ENCODE peak calls at places on chromosomes 1 and 21, in eight cellular contexts. I, F, U, K, W, B, R and C are unnamed samples.

GRCh38 chr1:204451352-204452124 is 39.9 kb upstream of the PPP1R15B start:
- DNase-seq in W (no peak), K (no peak), B (no peak), I (no peak), F (no peak), U (no peak), R (no peak), C (no peak)

GRCh38 chr1:93814059-93814794 is 64.8 kb downstream of the DNTTIP2 start:
- DNase-seq in K (peak; percentile 74), W (no peak), I (peak; percentile 96), U (peak; percentile 41), R (peak; percentile 67), F (peak; percentile 58), B (peak; percentile 42), C (peak; percentile 89)

GRCh38 chr21:32921632-32922230 is 104.0 kb upstream of the OLIG2 start:
- DNase-seq in F (no peak), W (no peak), K (no peak), U (peak; percentile 19), B (peak; percentile 31), I (peak; percentile 54), R (no peak), C (no peak)

GRCh38 chr1:3161130-3161840 is 92.3 kb downstream of the PRDM16 start:
- DNase-seq in U (no peak), B (no peak), W (no peak), R (no peak), F (no peak), K (no peak), I (no peak), C (no peak)

GRCh38 chr1:8858112-8858668 is 20.3 kb downstream of the ENO1 start:
- DNase-seq in R (peak; percentile 97), W (no peak), U (no peak), B (no peak), I (peak; percentile 82), K (peak; percentile 75), F (no peak), C (peak; percentile 86)

GRCh38 chr1:228014235-228014930 is 7.6 kb downstream of the WNT3A start:
- DNase-seq in B (peak; percentile 2), U (no peak), F (no peak), W (no peak), I (no peak), R (no peak), K (no peak), C (no peak)

GRCh38 chr1:61183471-61184034 is 101.2 kb downstream of the NFIA start:
- DNase-seq in I (no peak), B (no peak), W (no peak), K (peak; percentile 6), R (no peak), U (no peak), F (no peak), C (no peak)

GRCh38 chr21:41678944-41679343 is 87.9 kb downstream of the RIPK4 start:
- DNase-seq in R (no peak), B (no peak), I (peak; percentile 99), F (peak; percentile 57), W (no peak), U (no peak), K (peak; percentile 96), C (peak; percentile 85)

GRCh38 chr1:175338447-175339135 is 146.0 kb upstream of the KIAA0040 start:
- DNase-seq in R (no peak), F (no peak), B (peak; percentile 64), I (peak; percentile 80), U (peak; percentile 40), K (no peak), W (peak; percentile 27), C (no peak)

GRCh38 chr21:43938751-43939442 is 73.2 kb upstream of the TRAPPC10 start:
- DNase-seq in W (peak; percentile 77), F (peak; percentile 45), I (peak; percentile 83), B (peak; percentile 90), U (peak; percentile 88), R (peak; percentile 36), K (peak; percentile 54), C (no peak)

GRCh38 chr1:182770193-182770592 is 19.4 kb upstream of the NPL start:
- DNase-seq in F (no peak), B (no peak), I (no peak), U (no peak), R (no peak), K (no peak), W (no peak), C (no peak)

GRCh38 chr21:33212159-33212851 is 17.4 kb upstream of the IFNAR2 start:
- DNase-seq in K (no peak), B (peak; percentile 42), I (peak; percentile 51), R (no peak), U (peak; percentile 42), F (no peak), W (no peak), C (no peak)

GRCh38 chr1:149848811-149849210 is 50.6 kb upstream of the BOLA1 start:
- DNase-seq in I (peak; percentile 18), R (no peak), F (peak; percentile 62), W (no peak), K (no peak), U (no peak), B (no peak), C (no peak)

GRCh38 chr1:15028117-15028516 is 125.4 kb upstream of the TMEM51 start:
- DNase-seq in B (no peak), K (no peak), U (no peak), F (no peak), W (no peak), R (no peak), I (peak; percentile 86), C (peak; percentile 11)

GRCh38 chr1:902023-902422 is 21.7 kb upstream of the SAMD11 start:
- DNase-seq in U (no peak), R (no peak), F (no peak), B (no peak), K (no peak), W (no peak), I (no peak), C (no peak)

GRCh38 chr1:203349757-203350522 is 982 bp downstream of the FMOD start:
- DNase-seq in R (no peak), W (no peak), K (no peak), U (no peak), B (no peak), I (no peak), F (no peak), C (no peak)

GRCh38 chr1:15188145-15188544 is 34.6 kb downstream of the TMEM51 start:
- DNase-seq in W (no peak), I (no peak), R (no peak), F (no peak), B (no peak), U (no peak), K (no peak), C (no peak)

GRCh38 chr21:40696246-40696645 is 150.7 kb downstream of the DSCAM start:
- DNase-seq in B (no peak), I (no peak), U (no peak), R (no peak), K (no peak), F (no peak), W (no peak), C (no peak)

GRCh38 chr1:157925419-157926166 is 67.9 kb upstream of the KIRREL1 start:
- DNase-seq in W (no peak), F (no peak), U (no peak), K (no peak), I (no peak), B (no peak), R (no peak), C (no peak)

GRCh38 chr1:178818416-178818815 is 52.5 kb downstream of the ANGPTL1 start:
- DNase-seq in F (no peak), K (no peak), R (no peak), I (no peak), B (no peak), W (no peak), U (no peak), C (no peak)